ENCODE peak calls at places on chromosomes 5 and 9, in five cellular contexts. Z is colonic mucosa, L is foreskin fibroblast, J is Peyer's patch, E is left ventricle myocardium inferior. F is an unnamed sample.

GRCh38 chr9:4987996-4988421 is 2.9 kb downstream of the JAK2 start:
- DNase-seq in E (no peak), L (peak; percentile 37), Z (peak; percentile 71), J (peak; percentile 68), F (peak; percentile 17)

GRCh38 chr9:20379804-20380225 is 242.5 kb downstream of the MLLT3 start:
- DNase-seq in L (no peak), J (no peak), E (no peak), Z (no peak), F (no peak)

GRCh38 chr9:70576121-70576520 is 161.7 kb upstream of the KLF9 start:
- DNase-seq in Z (no peak), L (no peak), E (no peak), J (no peak), F (no peak)

GRCh38 chr5:102718819-102719218 is 36.3 kb upstream of the PAM start:
- DNase-seq in Z (no peak), E (no peak), J (no peak), L (no peak), F (no peak)

GRCh38 chr9:6931913-6932312 is 174.1 kb downstream of the KDM4C start:
- DNase-seq in J (peak; percentile 76), Z (no peak), L (peak; percentile 89), E (no peak), F (no peak)

GRCh38 chr5:55222819-55223124 is 4.3 kb downstream of the MCIDAS start:
- DNase-seq in Z (no peak), J (no peak), L (no peak), E (no peak), F (no peak)

GRCh38 chr5:160760008-160760407 is 92.0 kb downstream of the ATP10B start:
- DNase-seq in L (no peak), J (no peak), Z (no peak), E (no peak), F (no peak)

GRCh38 chr5:123094227-123094918 is 5.3 kb downstream of the PRDM6 start:
- DNase-seq in L (no peak), J (no peak), E (no peak), Z (no peak), F (no peak)

GRCh38 chr9:20330688-20331087 is 291.6 kb downstream of the MLLT3 start:
- DNase-seq in Z (no peak), L (no peak), J (no peak), E (no peak), F (no peak)

GRCh38 chr9:136743639-136744211 is 985 bp upstream of the LCN10 start:
- DNase-seq in Z (no peak), L (no peak), E (no peak), J (no peak), F (no peak)

GRCh38 chr9:27413507-27414214 is 110.4 kb upstream of the IFNK start:
- DNase-seq in L (no peak), Z (no peak), J (no peak), E (no peak), F (no peak)

GRCh38 chr9:68844623-68845612 is 139.9 kb downstream of the PIP5K1B start:
- DNase-seq in Z (peak; percentile 37), E (peak; percentile 29), L (no peak), J (peak; percentile 68), F (no peak)

GRCh38 chr9:336039-336438 is 121.4 kb downstream of the DOCK8 start:
- DNase-seq in Z (no peak), J (no peak), E (no peak), L (no peak), F (no peak)

GRCh38 chr5:113663879-113664278 is 150.4 kb downstream of the YTHDC2 start:
- DNase-seq in J (peak; percentile 54), Z (peak; percentile 42), L (no peak), E (peak; percentile 25), F (no peak)

GRCh38 chr9:16133556-16134227 is 580.8 kb downstream of the CCDC171 start:
- DNase-seq in Z (peak; percentile 40), J (peak; percentile 51), E (peak; percentile 29), L (no peak), F (no peak)

GRCh38 chr5:19927919-19928318 is 60.1 kb downstream of the CDH18 start:
- DNase-seq in E (no peak), J (no peak), Z (no peak), L (no peak), F (no peak)

GRCh38 chr5:14415516-14416074 is 166.0 kb upstream of the OTULINL start:
- DNase-seq in Z (no peak), J (no peak), L (no peak), E (no peak), F (no peak)

GRCh38 chr5:16585028-16585667 is 31.6 kb downstream of the RETREG1 start:
- DNase-seq in L (no peak), J (no peak), E (no peak), Z (no peak), F (no peak)

GRCh38 chr5:151926186-151926585 is 1.5 kb upstream of the GLRA1 start:
- DNase-seq in E (no peak), L (no peak), J (no peak), Z (no peak), F (no peak)

GRCh38 chr9:115469826-115470225 is 351.9 kb upstream of the TNC start:
- DNase-seq in E (no peak), J (no peak), Z (no peak), L (no peak), F (no peak)

GRCh38 chr5:68114641-68115040 is 100.9 kb upstream of the PIK3R1 start:
- DNase-seq in J (no peak), Z (no peak), L (peak; percentile 81), E (no peak), F (no peak)

GRCh38 chr9:129253820-129254381 is 75.8 kb upstream of the IER5L start:
- DNase-seq in Z (no peak), E (peak; percentile 75), J (no peak), L (no peak), F (no peak)

GRCh38 chr5:121377446-121377845 is 474.2 kb upstream of the FTMT start:
- DNase-seq in J (no peak), Z (no peak), L (no peak), E (no peak), F (no peak)

GRCh38 chr9:129081388-129081889 is 528 bp downstream of the DOLPP1 start:
- DNase-seq in L (no peak), J (no peak), E (no peak), Z (no peak), F (no peak)

GRCh38 chr5:141811287-141812155 is 66.7 kb downstream of the PCDH1 start:
- DNase-seq in Z (no peak), E (no peak), L (no peak), J (peak; percentile 50), F (peak; percentile 20)

GRCh38 chr5:37889612-37890317 is 49.9 kb upstream of the GDNF start:
- DNase-seq in J (no peak), Z (no peak), E (no peak), L (peak; percentile 72), F (no peak)

DNA sequence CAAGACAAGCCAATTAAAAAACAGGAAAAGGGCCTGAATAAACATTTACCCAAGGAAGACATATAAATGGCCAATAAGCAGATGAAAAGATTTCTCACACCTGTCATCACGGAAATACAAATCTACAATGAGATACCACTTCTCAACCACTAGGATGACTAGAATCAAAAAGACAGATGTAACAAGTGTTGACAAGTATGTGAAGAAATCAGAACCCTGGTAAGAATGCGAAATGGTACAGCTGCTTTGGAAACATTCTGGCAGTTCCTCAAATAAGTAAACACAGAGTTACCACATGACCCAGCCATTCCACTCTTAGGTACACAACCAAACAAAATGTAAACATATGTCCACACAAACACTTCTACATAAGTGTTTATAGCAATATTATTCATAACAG is 32.5 kb downstream of the LEAP2 start:
- DNase-seq in L (peak; percentile 9), E (no peak), Z (no peak), J (no peak), F (no peak)
- TF ChIP-seq CTCF in L (no peak), E (peak; percentile 13), Z (no peak), J (no peak), F (no peak)

GRCh38 chr5:176817864-176818377 is 7.6 kb downstream of the UNC5A start:
- DNase-seq in J (no peak), E (no peak), Z (no peak), L (no peak), F (no peak)
- TF ChIP-seq CTCF in J (no peak), E (peak; percentile 36), Z (no peak), L (peak; percentile 12), F (peak; percentile 22)

GRCh38 chr5:127909821-127910220 is 173.7 kb upstream of the SLC12A2 start:
- DNase-seq in Z (no peak), L (no peak), J (no peak), E (no peak), F (no peak)

GRCh38 chr5:127910307-127910956 is 173.1 kb upstream of the SLC12A2 start:
- DNase-seq in E (no peak), J (no peak), Z (no peak), L (no peak), F (no peak)

GRCh38 chr5:127909078-127909477 is 174.5 kb upstream of the SLC12A2 start:
- DNase-seq in L (peak; percentile 18), E (no peak), Z (peak; percentile 57), J (peak; percentile 50), F (no peak)

GRCh38 chr5:127906562-127907204 is 176.9 kb upstream of the SLC12A2 start:
- DNase-seq in J (no peak), Z (no peak), L (no peak), E (no peak), F (no peak)

GRCh38 chr5:127907907-127908306 is 175.7 kb upstream of the SLC12A2 start:
- DNase-seq in L (no peak), Z (no peak), J (no peak), E (no peak), F (no peak)
- TF ChIP-seq CTCF in L (no peak), Z (no peak), J (peak; percentile 2), E (no peak), F (no peak)

GRCh38 chr5:58215364-58215763 is 244.5 kb downstream of the PLK2 start:
- DNase-seq in Z (no peak), J (no peak), L (no peak), E (no peak), F (no peak)
- TF ChIP-seq CTCF in Z (no peak), J (no peak), L (no peak), E (no peak), F (no peak)

DNA sequence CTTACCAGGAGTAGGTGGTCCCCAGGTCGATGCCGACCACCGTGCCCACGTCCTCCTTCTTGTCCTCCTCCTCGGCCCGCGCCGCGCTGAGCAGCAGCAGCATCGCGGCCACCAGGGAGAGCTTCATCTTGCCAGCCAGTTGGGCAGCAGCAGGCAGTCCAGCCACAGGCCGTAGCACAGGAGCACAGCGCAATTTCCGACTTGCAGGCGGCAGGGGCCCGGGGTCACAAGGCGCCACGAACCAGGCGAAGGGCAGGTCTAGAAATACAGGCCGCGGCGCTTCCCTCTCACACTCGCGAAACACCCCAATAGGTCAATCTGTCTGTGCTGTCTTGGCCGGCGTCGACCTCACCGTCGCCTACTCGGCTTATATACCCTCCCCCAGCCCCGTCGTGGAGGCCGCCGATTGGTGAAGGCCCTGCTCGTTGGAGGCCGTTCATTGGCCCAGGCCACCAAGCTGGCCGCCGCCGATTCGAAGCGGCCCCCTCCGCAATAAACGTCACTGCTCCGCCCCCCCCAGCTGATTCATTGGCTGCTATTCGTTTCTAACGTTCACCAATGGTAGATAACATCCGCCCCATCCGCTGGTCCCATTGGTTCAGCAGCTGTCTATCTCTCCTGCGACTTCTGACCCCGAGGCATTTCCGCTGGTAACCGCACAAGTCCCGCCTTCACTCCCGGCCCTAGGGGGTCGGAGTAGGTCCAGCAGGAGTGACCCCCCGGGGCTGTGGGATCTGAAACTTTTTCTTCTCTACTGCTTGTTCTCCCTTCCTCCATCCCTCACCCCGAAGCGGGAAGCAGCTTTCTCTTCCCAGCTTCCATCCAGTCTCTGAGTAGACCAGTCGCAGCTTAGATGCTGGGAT is at the start of gene HSPA5:
- DNase-seq in Z (peak; percentile 100), L (peak; percentile 100), E (peak; percentile 100), J (peak; percentile 100), F (peak; percentile 99)
- TF ChIP-seq CTCF in Z (no peak), L (no peak), E (peak; percentile 28), J (peak; percentile 26), F (no peak)

F was measured in natural killer cell.